ENCODE peak calls at places on chromosomes 16 and 17, in four cellular contexts. One of them, this sample, is unnamed.

GRCh38 chr16:56631832-56632159 is 663 bp upstream of the MT1M start:
- ATAC-seq in left cardiac atrium: no peak
- ATAC-seq in natural killer cell: no peak
- ATAC-seq in stimulated activated naive CD8-positive, alpha-beta T cell treated with anti-CD3 and anti-CD28 coated beads, Interleukin-15, amount 100 ng/mL, for 72 hours: no peak
- ATAC-seq in this sample: no peak

GRCh38 chr17:9101356-9101755 is 80.0 kb downstream of the NTN1 start:
- ATAC-seq in stimulated activated naive CD8-positive, alpha-beta T cell treated with anti-CD3 and anti-CD28 coated beads, Interleukin-15, amount 100 ng/mL, for 72 hours: no peak
- ATAC-seq in natural killer cell: no peak
- ATAC-seq in left cardiac atrium: no peak
- ATAC-seq in this sample: no peak

GRCh38 chr17:34252138-34252889 is 2.8 kb upstream of the CCL2 start:
- ATAC-seq in natural killer cell: no peak
- ATAC-seq in stimulated activated naive CD8-positive, alpha-beta T cell treated with anti-CD3 and anti-CD28 coated beads, Interleukin-15, amount 100 ng/mL, for 72 hours: no peak
- ATAC-seq in left cardiac atrium: peak; percentile 88
- ATAC-seq in this sample: peak; percentile 88

GRCh38 chr17:21020622-21021021 is 22.2 kb downstream of the USP22 start:
- ATAC-seq in natural killer cell: no peak
- ATAC-seq in left cardiac atrium: no peak
- ATAC-seq in stimulated activated naive CD8-positive, alpha-beta T cell treated with anti-CD3 and anti-CD28 coated beads, Interleukin-15, amount 100 ng/mL, for 72 hours: no peak
- ATAC-seq in this sample: peak; percentile 76

GRCh38 chr16:70605284-70605659 is 41.1 kb upstream of the IL34 start:
- ATAC-seq in left cardiac atrium: no peak
- ATAC-seq in stimulated activated naive CD8-positive, alpha-beta T cell treated with anti-CD3 and anti-CD28 coated beads, Interleukin-15, amount 100 ng/mL, for 72 hours: no peak
- ATAC-seq in natural killer cell: no peak
- ATAC-seq in this sample: no peak

GRCh38 chr17:35700157-35700556 is 31.3 kb upstream of the RASL10B start:
- ATAC-seq in stimulated activated naive CD8-positive, alpha-beta T cell treated with anti-CD3 and anti-CD28 coated beads, Interleukin-15, amount 100 ng/mL, for 72 hours: no peak
- ATAC-seq in left cardiac atrium: no peak
- ATAC-seq in natural killer cell: no peak
- ATAC-seq in this sample: no peak

GRCh38 chr17:38357488-38358123 is 6.0 kb downstream of the SOCS7 start:
- ATAC-seq in stimulated activated naive CD8-positive, alpha-beta T cell treated with anti-CD3 and anti-CD28 coated beads, Interleukin-15, amount 100 ng/mL, for 72 hours: no peak
- ATAC-seq in left cardiac atrium: peak; percentile 45
- ATAC-seq in natural killer cell: no peak
- ATAC-seq in this sample: no peak

GRCh38 chr17:43918026-43918389 is 10.7 kb upstream of the MPP2 start:
- ATAC-seq in stimulated activated naive CD8-positive, alpha-beta T cell treated with anti-CD3 and anti-CD28 coated beads, Interleukin-15, amount 100 ng/mL, for 72 hours: no peak
- ATAC-seq in natural killer cell: no peak
- ATAC-seq in left cardiac atrium: no peak
- ATAC-seq in this sample: no peak

This sample was measured in stimulated activated memory B cell treated with anti-CD40 and anti-IgM and Interleukin-4, amounts not matched to agents 10 μg/mL and 1 μg/mL and 100 μg/mL, for 72 hours.